ENCODE peak calls at places on chromosomes 2 and 18, in eight cellular contexts. A is GM03348, U is right lobe of liver, H is mammary epithelial cell, O is A549, B is prostate gland, L is MG63, M is AG20443. Q is an unnamed sample.

GRCh38 chr2:20617892-20618467 is 32.9 kb downstream of the HS1BP3 start:
- DNase-seq in B (peak; percentile 73), U (peak; percentile 99), A (peak; percentile 97), H (peak; percentile 76), L (peak; percentile 98), M (peak; percentile 98), O (peak; percentile 90), Q (peak; percentile 32)

GRCh38 chr2:216031960-216032689 is 18.8 kb upstream of the MREG start:
- DNase-seq in A (peak; percentile 62), L (no peak), U (no peak), M (peak; percentile 45), B (no peak), H (peak; percentile 40), O (no peak), Q (no peak)

GRCh38 chr2:150520887-150521664 is 33.6 kb upstream of the RND3 start:
- DNase-seq in O (no peak), A (peak; percentile 27), B (peak; percentile 11), M (peak; percentile 50), L (peak; percentile 52), U (no peak), H (peak; percentile 91), Q (no peak)

GRCh38 chr18:50797147-50797546 is 22.7 kb downstream of the MRO start:
- DNase-seq in H (no peak), B (no peak), L (no peak), O (no peak), A (no peak), U (no peak), M (no peak), Q (no peak)

GRCh38 chr2:133054297-133054696 is 384.3 kb upstream of the LYPD1 start:
- DNase-seq in O (no peak), B (no peak), L (no peak), H (no peak), M (peak; percentile 61), A (peak; percentile 25), U (no peak), Q (no peak)

GRCh38 chr2:9782197-9782719 is 61.0 kb upstream of the TAF1B start:
- DNase-seq in A (no peak), B (peak; percentile 44), U (no peak), H (peak; percentile 88), L (no peak), O (no peak), M (no peak), Q (no peak)

GRCh38 chr2:39646891-39647780 is 18.6 kb upstream of the TMEM178A start:
- DNase-seq in H (no peak), O (no peak), U (no peak), M (no peak), L (no peak), B (no peak), A (no peak), Q (no peak)

GRCh38 chr2:227098162-227098515 is 65.9 kb downstream of the COL4A4 start:
- DNase-seq in B (no peak), M (no peak), O (no peak), U (no peak), A (no peak), L (no peak), H (no peak), Q (no peak)

GRCh38 chr2:85787981-85788340 is 34.2 kb downstream of the ATOH8 start:
- DNase-seq in M (no peak), O (no peak), L (no peak), A (no peak), H (no peak), B (no peak), U (no peak), Q (no peak)

GRCh38 chr2:38690499-38691420 is 24.8 kb downstream of the GALM start:
- DNase-seq in L (peak; percentile 72), M (peak; percentile 92), B (peak; percentile 60), O (peak; percentile 99), H (peak; percentile 86), A (peak; percentile 91), U (no peak), Q (peak; percentile 25)

GRCh38 chr2:48127612-48128191 is 221.4 kb upstream of the FBXO11 start:
- DNase-seq in M (no peak), O (no peak), U (no peak), A (no peak), B (no peak), H (peak; percentile 45), L (no peak), Q (no peak)

GRCh38 chr2:65300772-65301711 is 73.4 kb downstream of the ACTR2 start:
- DNase-seq in L (peak; percentile 85), O (peak; percentile 70), A (peak; percentile 91), U (no peak), H (no peak), M (peak; percentile 91), B (peak; percentile 55), Q (peak; percentile 84)

GRCh38 chr18:48709371-48709770 is 170.5 kb downstream of the CTIF start:
- DNase-seq in H (no peak), M (no peak), U (no peak), L (no peak), B (no peak), A (no peak), O (no peak), Q (no peak)

GRCh38 chr2:186575302-186575701 is 14.6 kb upstream of the ITGAV start:
- DNase-seq in M (peak; percentile 92), L (peak; percentile 79), H (peak; percentile 97), U (no peak), A (peak; percentile 90), O (peak; percentile 76), B (no peak), Q (peak; percentile 92)

GRCh38 chr2:144512421-144513272 is 7.3 kb downstream of the ZEB2 start:
- DNase-seq in U (no peak), A (no peak), H (no peak), M (no peak), O (no peak), L (no peak), B (no peak), Q (no peak)

GRCh38 chr2:146677280-146677679 is 1167.5 kb upstream of the ACVR2A start:
- DNase-seq in H (peak; percentile 5), O (no peak), L (no peak), M (peak; percentile 8), B (no peak), U (no peak), A (no peak), Q (no peak)

GRCh38 chr18:7696846-7697245 is 129.7 kb downstream of the PTPRM start:
- DNase-seq in L (no peak), O (no peak), U (no peak), M (no peak), B (no peak), A (no peak), H (no peak), Q (no peak)

GRCh38 chr2:113041871-113042270 is 10.8 kb downstream of the IL36B start:
- DNase-seq in O (no peak), U (no peak), L (no peak), M (no peak), H (peak; percentile 33), A (no peak), B (no peak), Q (no peak)

GRCh38 chr2:65605427-65606058 is 173.1 kb upstream of the SPRED2 start:
- DNase-seq in H (no peak), O (no peak), L (no peak), M (no peak), A (no peak), B (no peak), U (no peak), Q (no peak)

GRCh38 chr2:28274911-28275685 is 117.6 kb upstream of the FOSL2 start:
- DNase-seq in B (no peak), U (no peak), O (peak; percentile 73), L (peak; percentile 91), M (peak; percentile 51), A (peak; percentile 68), H (peak; percentile 95), Q (peak; percentile 92)

GRCh38 chr2:126029316-126029715 is 626.6 kb upstream of the GYPC start:
- DNase-seq in M (no peak), B (no peak), L (no peak), U (no peak), O (no peak), A (no peak), H (no peak), Q (no peak)

GRCh38 chr2:5509362-5509761 is 182.8 kb upstream of the SOX11 start:
- DNase-seq in O (no peak), U (no peak), M (no peak), H (no peak), B (no peak), L (no peak), A (no peak), Q (no peak)

Q was measured in NB4.